ENCODE peak calls at places on chromosomes 12 and 14, in nine cellular contexts. F, W, B, Q, D, O, T, U and L are unnamed samples. For H3K9me3, the result is how much of the 10 kb centered on the place peaks cover.

GRCh38 chr14:105588236-105588860 is 62.0 kb downstream of the TMEM121 start:
- DNase-seq in D (no peak), B (no peak), T (no peak), Q (peak), U (no peak), F (no peak), W (no peak), O (no peak), L (no peak)

GRCh38 chr14:97485172-97485571 is 688.0 kb downstream of the VRK1 start:
- DNase-seq in W (no peak), U (no peak), F (no peak), Q (no peak), O (no peak), T (no peak), D (no peak), B (no peak), L (no peak)

GRCh38 chr14:63951025-63951424 is 98.2 kb downstream of the SYNE2 start:
- DNase-seq in W (no peak), D (no peak), O (no peak), U (no peak), Q (no peak), T (no peak), F (no peak), B (no peak), L (no peak)

GRCh38 chr12:6828671-6829531 is 694 bp downstream of the P3H3 start:
- DNase-seq in O (peak), B (peak), T (no peak), W (no peak), D (peak), U (no peak), Q (peak), F (peak), L (peak)

GRCh38 chr12:130236421-130236820 is 74.2 kb downstream of the FZD10 start:
- DNase-seq in Q (no peak), F (no peak), T (no peak), W (no peak), B (no peak), D (no peak), U (no peak), O (no peak), L (no peak)

GRCh38 chr12:112408621-112409020 is 784 bp downstream of the RPL6 start:
- DNase-seq in U (no peak), F (no peak), W (no peak), D (no peak), O (no peak), Q (no peak), T (no peak), B (no peak), L (no peak)

GRCh38 chr14:49051328-49052060 is 534.7 kb downstream of the RPS29 start:
- DNase-seq in T (no peak), Q (no peak), W (no peak), B (no peak), O (no peak), F (no peak), D (peak), U (no peak), L (no peak)

GRCh38 chr14:82537831-82538230 is 1004.2 kb upstream of the SEL1L start:
- DNase-seq in D (no peak), F (peak), O (no peak), Q (no peak), B (no peak), W (no peak), T (no peak), U (no peak), L (no peak)

GRCh38 chr14:103220134-103220981 is 97.1 kb downstream of the TNFAIP2 start:
- DNase-seq in D (no peak), Q (peak), U (no peak), B (no peak), W (no peak), O (no peak), T (no peak), F (peak), L (no peak)

GRCh38 chr12:63068857-63069442 is 82.1 kb downstream of the AVPR1A start:
- DNase-seq in U (no peak), T (no peak), D (peak), Q (no peak), F (peak), W (no peak), B (peak), O (no peak), L (no peak)

GRCh38 chr12:67382206-67382871 is 113.2 kb downstream of the CAND1 start:
- DNase-seq in F (no peak), U (no peak), B (no peak), Q (no peak), D (peak), O (no peak), T (no peak), W (no peak), L (no peak)

GRCh38 chr14:81784084-81784483 is 250.4 kb upstream of the SEL1L start:
- DNase-seq in O (no peak), U (no peak), F (no peak), B (no peak), W (no peak), T (no peak), D (no peak), Q (peak), L (no peak)

GRCh38 chr12:108302471-108303311 is 36.4 kb downstream of the CMKLR1 start:
- DNase-seq in O (peak), F (peak), D (peak), U (peak), W (peak), B (no peak), Q (peak), T (peak), L (peak)

GRCh38 chr14:68628605-68629310 is 164.1 kb downstream of the ZFP36L1 start:
- DNase-seq in U (peak), B (no peak), D (no peak), Q (peak), W (no peak), O (no peak), T (peak), F (peak), L (no peak)

GRCh38 chr14:70317969-70318634 is 41.4 kb downstream of the COX16 start:
- DNase-seq in O (no peak), T (no peak), U (peak), Q (no peak), D (peak), F (peak), B (peak), W (no peak), L (no peak)

GRCh38 chr12:25056011-25056410 is 107.1 kb upstream of the BCAT1 start:
- DNase-seq in O (no peak), B (no peak), W (no peak), D (no peak), U (no peak), Q (no peak), F (no peak), T (no peak), L (no peak)

GRCh38 chr14:92964124-92965109 is 41.5 kb downstream of the CHGA start:
- DNase-seq in F (no peak), W (no peak), Q (peak), B (no peak), O (no peak), U (no peak), T (no peak), D (no peak), L (no peak)

GRCh38 chr12:76688627-76689026 is 75.3 kb upstream of the ZDHHC17 start:
- DNase-seq in O (no peak), T (no peak), Q (no peak), W (no peak), B (peak), U (no peak), D (no peak), F (no peak), L (no peak)

GRCh38 chr12:19967486-19967885 is 400.9 kb upstream of the PDE3A start:
- DNase-seq in O (no peak), B (no peak), T (no peak), Q (no peak), U (no peak), W (no peak), F (no peak), D (peak), L (no peak)

GRCh38 chr14:93720981-93721483 is 67.3 kb downstream of the PRIMA1 start:
- DNase-seq in B (no peak), W (peak), F (no peak), T (no peak), O (peak), Q (no peak), U (no peak), D (no peak), L (peak)

GRCh38 chr12:104281636-104282035 is 21.9 kb upstream of the EID3 start:
- DNase-seq in F (no peak), O (no peak), T (no peak), Q (no peak), D (peak), B (no peak), U (no peak), W (no peak), L (no peak)

GRCh38 chr12:94218244-94218643 is 69.9 kb downstream of the PLXNC1 start:
- DNase-seq in D (no peak), Q (no peak), B (no peak), W (no peak), O (no peak), T (no peak), U (no peak), F (no peak), L (no peak)

GRCh38 chr12:114916531-114916930 is 232.6 kb upstream of the TBX3 start:
- DNase-seq in T (no peak), D (peak), B (no peak), U (no peak), F (no peak), Q (no peak), W (no peak), O (no peak), L (no peak)

GRCh38 chr12:117506333-117506732 is 144.9 kb upstream of the NOS1 start:
- DNase-seq in O (no peak), T (no peak), B (no peak), Q (no peak), W (no peak), F (no peak), D (no peak), U (no peak), L (no peak)

GRCh38 chr12:42593781-42594322 is 4.3 kb upstream of the PRICKLE1 start:
- DNase-seq in W (no peak), F (no peak), T (no peak), Q (no peak), D (no peak), U (no peak), B (no peak), O (no peak), L (no peak)

GRCh38 chr12:108367436-108367835 is 28.3 kb upstream of the CMKLR1 start:
- DNase-seq in O (no peak), B (no peak), Q (no peak), W (peak), F (no peak), T (peak), D (peak), U (no peak), L (no peak)

DNA sequence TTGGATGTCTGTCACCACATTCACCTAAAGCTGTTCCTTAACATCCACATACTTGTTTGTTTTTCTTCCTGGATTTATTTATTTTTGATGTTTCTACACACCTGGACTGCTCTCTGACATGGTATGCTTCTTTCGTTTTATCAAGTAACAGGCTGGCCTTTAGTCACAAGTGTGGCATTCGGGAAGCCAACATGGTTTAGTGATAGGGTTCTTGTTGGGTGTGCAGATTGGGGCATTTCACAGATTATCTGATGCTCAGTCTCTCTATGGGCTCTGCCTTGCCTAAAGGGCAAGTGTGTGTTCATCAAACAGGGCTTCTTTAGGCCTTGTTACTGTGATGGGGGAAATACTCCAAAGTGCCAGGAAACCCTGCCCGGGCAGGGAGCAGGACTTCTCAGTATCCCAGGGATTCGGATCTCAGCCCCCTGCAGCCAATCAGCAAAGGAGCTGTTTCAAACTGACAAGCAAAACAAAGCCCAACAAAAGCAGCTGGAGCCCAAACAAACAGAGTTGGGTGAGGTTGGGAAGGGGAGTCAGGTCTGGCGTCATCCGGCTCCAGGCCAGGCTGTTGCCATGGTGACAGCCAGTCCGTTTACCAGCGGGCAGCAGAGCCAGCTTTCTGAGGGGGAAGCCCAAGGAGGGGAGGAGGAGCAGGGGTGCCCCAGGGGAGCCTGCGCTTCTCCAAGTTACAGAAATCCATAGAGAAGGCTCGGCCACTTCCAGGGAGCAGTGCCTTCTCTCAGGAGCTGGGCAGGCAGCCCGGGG is 31.8 kb downstream of the FOS start:
- DNase-seq in O (peak), D (peak), Q (peak), W (peak), B (no peak), T (peak), U (peak), F (peak), L (peak)
- H3K9me3 ChIP-seq in O (under half), D (under half), Q (under half), W (under half), B (under half), T (under half), U (under half), F (under half), L (under half)

DNA sequence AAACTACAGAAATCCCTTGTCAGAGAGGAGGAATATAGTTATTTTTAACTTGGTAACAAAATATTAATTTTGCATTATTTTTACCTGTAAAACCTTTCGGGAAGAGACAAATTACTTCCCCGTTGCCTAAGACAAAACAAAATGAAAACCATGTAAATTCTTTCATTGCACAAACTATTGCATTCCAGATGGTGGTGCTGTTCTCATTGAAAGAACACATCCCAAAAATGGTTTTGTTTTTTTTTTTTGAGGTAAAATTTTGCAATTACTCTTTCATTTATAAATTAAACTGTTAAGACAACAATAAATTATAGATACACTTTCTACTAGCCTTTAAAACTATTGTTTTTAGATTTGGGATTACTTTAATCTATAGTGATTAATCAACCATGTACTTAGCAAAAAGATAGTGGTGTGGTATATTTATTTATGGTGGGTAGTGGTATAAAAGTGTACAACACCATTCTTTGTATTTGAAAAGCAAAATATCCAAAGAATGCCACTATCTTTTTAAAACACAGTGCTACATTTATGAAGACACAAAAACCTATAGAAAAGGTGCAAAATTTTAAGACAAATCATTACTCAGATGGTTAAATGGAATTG is 115.5 kb downstream of the SLC38A1 start:
- DNase-seq in F (peak), T (no peak), B (peak), W (no peak), O (no peak), D (peak), Q (no peak), U (no peak), L (no peak)
- H3K27ac ChIP-seq in F (no peak), T (no peak), B (no peak), W (no peak), O (no peak), D (no peak), Q (no peak), U (no peak), L (no peak)

GRCh38 chr14:32816588-32816987 is 122.1 kb upstream of the NPAS3 start:
- DNase-seq in D (no peak), Q (no peak), O (no peak), B (no peak), W (no peak), F (no peak), U (no peak), T (no peak), L (no peak)
- H3K9me3 ChIP-seq in D (under half), Q (under half), O (under half), B (under half), W (under half), F (under half), U (under half), T (under half), L (under half)

DNA sequence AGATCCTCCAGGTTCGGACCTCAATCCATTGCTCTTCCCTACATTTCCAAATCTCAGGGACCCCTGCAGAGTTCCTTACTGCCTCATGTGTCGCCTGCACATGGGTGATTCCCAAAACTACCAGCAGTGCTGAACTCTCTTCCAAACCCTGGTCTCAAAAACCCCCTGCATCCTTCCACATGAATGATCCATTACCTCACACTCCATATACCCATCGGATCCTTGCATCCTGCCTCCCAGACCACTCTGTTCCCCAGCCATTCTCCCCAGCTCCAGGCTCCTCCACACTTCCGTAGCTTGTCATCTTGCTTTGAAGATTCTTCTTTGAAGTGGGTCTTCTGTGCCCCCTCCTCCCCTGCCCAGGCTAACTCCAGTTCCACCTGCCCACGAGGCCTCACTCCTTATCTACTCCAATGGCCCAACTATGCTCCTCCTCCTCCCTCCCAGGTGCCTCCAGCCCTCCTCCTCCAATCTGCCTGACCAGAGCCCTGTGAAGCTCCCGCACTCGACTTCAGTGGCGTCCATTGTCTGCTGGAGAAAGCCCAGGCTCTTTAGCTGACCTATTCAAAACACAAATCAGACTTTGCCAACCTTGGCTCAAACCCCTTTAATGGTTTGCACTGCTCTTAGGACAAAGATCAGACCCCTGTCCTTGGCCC is 13.8 kb downstream of the RAPGEF3 start:
- DNase-seq in D (no peak), Q (no peak), U (no peak), T (no peak), O (no peak), F (peak), B (peak), W (no peak), L (no peak)
- H3K27ac ChIP-seq in D (no peak), Q (no peak), U (no peak), T (no peak), O (no peak), F (no peak), B (no peak), W (no peak), L (no peak)